ENCODE peak calls at places on chromosomes 7 and 10, in ten cellular contexts. One of them, this sample, is unnamed.
A peak's percentile ranks its signal among the peaks of the same experiment; 100 is the strongest.

GRCh38 chr10:8665322-8665721 is 610.8 kb downstream of the GATA3 start:
- DNase-seq in CD4-positive, alpha-beta T cell: no peak
- DNase-seq in uterus: no peak
- DNase-seq in body of pancreas: no peak
- DNase-seq in thoracic aorta: no peak
- DNase-seq in hepatocyte: peak; percentile 12
- DNase-seq in RWPE1: no peak
- DNase-seq in adrenal gland: no peak
- DNase-seq in iPS DF 6.9: no peak
- DNase-seq in CD8-positive, alpha-beta T cell: no peak
- DNase-seq in this sample: no peak

GRCh38 chr7:112236597-112236996 is 30.1 kb downstream of the ZNF277 start:
- DNase-seq in thoracic aorta: no peak
- DNase-seq in hepatocyte: no peak
- DNase-seq in body of pancreas: no peak
- DNase-seq in CD4-positive, alpha-beta T cell: no peak
- DNase-seq in RWPE1: no peak
- DNase-seq in adrenal gland: no peak
- DNase-seq in CD8-positive, alpha-beta T cell: no peak
- DNase-seq in uterus: no peak
- DNase-seq in iPS DF 6.9: no peak
- DNase-seq in this sample: no peak

GRCh38 chr10:84026821-84027257 is 112.5 kb upstream of the GHITM start:
- DNase-seq in CD8-positive, alpha-beta T cell: no peak
- DNase-seq in body of pancreas: peak; percentile 12
- DNase-seq in CD4-positive, alpha-beta T cell: no peak
- DNase-seq in iPS DF 6.9: peak; percentile 7
- DNase-seq in thoracic aorta: no peak
- DNase-seq in hepatocyte: peak; percentile 34
- DNase-seq in uterus: no peak
- DNase-seq in adrenal gland: no peak
- DNase-seq in RWPE1: peak; percentile 30
- DNase-seq in this sample: no peak

GRCh38 chr7:117323585-117323876 is 673 bp upstream of the WNT2 start:
- DNase-seq in RWPE1: no peak
- DNase-seq in CD8-positive, alpha-beta T cell: no peak
- DNase-seq in body of pancreas: no peak
- DNase-seq in iPS DF 6.9: no peak
- DNase-seq in uterus: no peak
- DNase-seq in adrenal gland: no peak
- DNase-seq in thoracic aorta: no peak
- DNase-seq in hepatocyte: no peak
- DNase-seq in CD4-positive, alpha-beta T cell: no peak
- DNase-seq in this sample: no peak

GRCh38 chr10:92313750-92314149 is 22.8 kb downstream of the MARCHF5 start:
- DNase-seq in body of pancreas: no peak
- DNase-seq in adrenal gland: no peak
- DNase-seq in uterus: no peak
- DNase-seq in CD4-positive, alpha-beta T cell: no peak
- DNase-seq in RWPE1: no peak
- DNase-seq in hepatocyte: no peak
- DNase-seq in iPS DF 6.9: no peak
- DNase-seq in CD8-positive, alpha-beta T cell: no peak
- DNase-seq in thoracic aorta: no peak
- DNase-seq in this sample: no peak

GRCh38 chr7:35909870-35910357 is 109.1 kb downstream of the SEPTIN7 start:
- DNase-seq in uterus: no peak
- DNase-seq in hepatocyte: no peak
- DNase-seq in RWPE1: no peak
- DNase-seq in adrenal gland: no peak
- DNase-seq in CD8-positive, alpha-beta T cell: no peak
- DNase-seq in CD4-positive, alpha-beta T cell: no peak
- DNase-seq in iPS DF 6.9: no peak
- DNase-seq in thoracic aorta: no peak
- DNase-seq in body of pancreas: no peak
- DNase-seq in this sample: no peak

GRCh38 chr10:130371686-130372085 is 235.5 kb downstream of the GLRX3 start:
- DNase-seq in uterus: no peak
- DNase-seq in CD4-positive, alpha-beta T cell: no peak
- DNase-seq in body of pancreas: no peak
- DNase-seq in iPS DF 6.9: no peak
- DNase-seq in thoracic aorta: no peak
- DNase-seq in hepatocyte: no peak
- DNase-seq in adrenal gland: no peak
- DNase-seq in CD8-positive, alpha-beta T cell: no peak
- DNase-seq in RWPE1: no peak
- DNase-seq in this sample: no peak

GRCh38 chr10:69869291-69869841 is 67.7 kb downstream of the COL13A1 start:
- DNase-seq in RWPE1: peak; percentile 67
- DNase-seq in iPS DF 6.9: no peak
- DNase-seq in thoracic aorta: no peak
- DNase-seq in uterus: no peak
- DNase-seq in CD4-positive, alpha-beta T cell: no peak
- DNase-seq in CD8-positive, alpha-beta T cell: no peak
- DNase-seq in hepatocyte: no peak
- DNase-seq in body of pancreas: no peak
- DNase-seq in adrenal gland: no peak
- DNase-seq in this sample: no peak

GRCh38 chr10:79434816-79435215 is 10.6 kb downstream of the ZCCHC24 start:
- DNase-seq in RWPE1: no peak
- DNase-seq in iPS DF 6.9: no peak
- DNase-seq in CD4-positive, alpha-beta T cell: no peak
- DNase-seq in adrenal gland: no peak
- DNase-seq in hepatocyte: no peak
- DNase-seq in uterus: peak; percentile 83
- DNase-seq in thoracic aorta: no peak
- DNase-seq in body of pancreas: no peak
- DNase-seq in CD8-positive, alpha-beta T cell: no peak
- DNase-seq in this sample: no peak

GRCh38 chr7:128121731-128122576 is 90.7 kb upstream of the LRRC4 start:
- DNase-seq in iPS DF 6.9: no peak
- DNase-seq in adrenal gland: no peak
- DNase-seq in body of pancreas: no peak
- DNase-seq in uterus: no peak
- DNase-seq in thoracic aorta: no peak
- DNase-seq in CD4-positive, alpha-beta T cell: no peak
- DNase-seq in CD8-positive, alpha-beta T cell: no peak
- DNase-seq in RWPE1: no peak
- DNase-seq in hepatocyte: no peak
- DNase-seq in this sample: no peak

GRCh38 chr10:5591336-5591824 is 66.6 kb downstream of the CALML3 start:
- DNase-seq in RWPE1: no peak
- DNase-seq in iPS DF 6.9: no peak
- DNase-seq in CD4-positive, alpha-beta T cell: no peak
- DNase-seq in uterus: no peak
- DNase-seq in hepatocyte: no peak
- DNase-seq in thoracic aorta: no peak
- DNase-seq in adrenal gland: no peak
- DNase-seq in body of pancreas: no peak
- DNase-seq in CD8-positive, alpha-beta T cell: no peak
- DNase-seq in this sample: no peak

GRCh38 chr7:149071641-149072437 is 18.7 kb downstream of the ZNF786 start:
- DNase-seq in iPS DF 6.9: peak; percentile 83
- DNase-seq in thoracic aorta: no peak
- DNase-seq in CD4-positive, alpha-beta T cell: peak; percentile 23
- DNase-seq in adrenal gland: no peak
- DNase-seq in CD8-positive, alpha-beta T cell: peak; percentile 47
- DNase-seq in uterus: no peak
- DNase-seq in body of pancreas: no peak
- DNase-seq in hepatocyte: peak; percentile 13
- DNase-seq in RWPE1: no peak
- DNase-seq in this sample: peak; percentile 60

GRCh38 chr10:325282-325681 is 190.0 kb downstream of the ZMYND11 start:
- DNase-seq in CD4-positive, alpha-beta T cell: no peak
- DNase-seq in iPS DF 6.9: no peak
- DNase-seq in CD8-positive, alpha-beta T cell: no peak
- DNase-seq in uterus: no peak
- DNase-seq in RWPE1: no peak
- DNase-seq in body of pancreas: no peak
- DNase-seq in adrenal gland: no peak
- DNase-seq in thoracic aorta: no peak
- DNase-seq in hepatocyte: no peak
- DNase-seq in this sample: no peak

GRCh38 chr10:326350-326749 is 191.1 kb downstream of the ZMYND11 start:
- DNase-seq in iPS DF 6.9: no peak
- DNase-seq in thoracic aorta: no peak
- DNase-seq in adrenal gland: no peak
- DNase-seq in body of pancreas: no peak
- DNase-seq in uterus: no peak
- DNase-seq in CD8-positive, alpha-beta T cell: no peak
- DNase-seq in hepatocyte: peak; percentile 60
- DNase-seq in CD4-positive, alpha-beta T cell: no peak
- DNase-seq in RWPE1: no peak
- DNase-seq in this sample: no peak

GRCh38 chr10:320787-321186 is 185.5 kb downstream of the ZMYND11 start:
- DNase-seq in RWPE1: no peak
- DNase-seq in CD8-positive, alpha-beta T cell: no peak
- DNase-seq in body of pancreas: no peak
- DNase-seq in iPS DF 6.9: no peak
- DNase-seq in uterus: no peak
- DNase-seq in CD4-positive, alpha-beta T cell: no peak
- DNase-seq in adrenal gland: no peak
- DNase-seq in thoracic aorta: no peak
- DNase-seq in hepatocyte: no peak
- DNase-seq in this sample: no peak

GRCh38 chr10:324593-324992 is 189.3 kb downstream of the ZMYND11 start:
- DNase-seq in thoracic aorta: no peak
- DNase-seq in RWPE1: no peak
- DNase-seq in body of pancreas: no peak
- DNase-seq in CD8-positive, alpha-beta T cell: no peak
- DNase-seq in adrenal gland: no peak
- DNase-seq in uterus: no peak
- DNase-seq in hepatocyte: no peak
- DNase-seq in CD4-positive, alpha-beta T cell: no peak
- DNase-seq in iPS DF 6.9: no peak
- DNase-seq in this sample: no peak

DNA sequence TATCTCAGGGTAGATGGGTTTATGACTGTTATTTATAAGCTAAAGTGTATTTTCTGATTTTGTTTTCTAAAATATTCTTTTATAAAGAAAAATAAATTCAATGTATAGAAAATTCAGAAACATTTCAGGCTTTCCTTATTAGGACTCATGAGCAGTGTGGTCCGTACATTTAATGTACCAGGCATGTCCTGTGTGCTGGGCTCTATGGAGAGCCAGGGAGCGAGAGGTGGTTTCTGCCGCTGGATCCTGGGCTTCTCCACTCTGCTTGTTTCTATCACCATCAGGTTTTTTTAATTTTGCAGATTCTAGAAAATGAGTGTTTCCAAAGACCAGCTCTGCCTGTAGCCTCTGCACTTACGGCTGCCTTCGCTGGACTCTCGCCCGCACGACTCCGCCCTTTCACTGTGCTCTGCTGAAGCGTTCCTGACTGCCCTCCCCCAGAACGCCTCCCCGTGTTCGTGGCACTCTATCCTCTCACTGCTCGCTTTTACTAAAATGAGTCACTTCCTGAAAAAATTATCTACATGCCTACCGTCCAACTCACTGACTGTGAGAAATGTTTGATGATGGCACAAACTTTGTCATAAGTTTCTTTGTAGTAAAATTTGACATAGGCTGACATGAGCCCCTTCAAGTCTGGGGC is 188.5 kb downstream of the ZMYND11 start:
- DNase-seq in hepatocyte: peak; percentile 77
- DNase-seq in RWPE1: peak; percentile 90
- DNase-seq in adrenal gland: no peak
- DNase-seq in iPS DF 6.9: no peak
- DNase-seq in uterus: peak; percentile 88
- DNase-seq in CD4-positive, alpha-beta T cell: no peak
- DNase-seq in body of pancreas: no peak
- DNase-seq in CD8-positive, alpha-beta T cell: peak; percentile 57
- DNase-seq in thoracic aorta: peak; percentile 69
- DNase-seq in this sample: peak; percentile 38
- H3K27ac ChIP-seq in hepatocyte: peak overlapping the region; percentile 30
- H3K27ac ChIP-seq in RWPE1: peak overlapping the region; percentile 89
- H3K27ac ChIP-seq in adrenal gland: no peak overlapping the region
- H3K27ac ChIP-seq in iPS DF 6.9: no peak overlapping the region
- H3K27ac ChIP-seq in uterus: peak overlapping the region; percentile 61
- H3K27ac ChIP-seq in CD4-positive, alpha-beta T cell: no peak overlapping the region
- H3K27ac ChIP-seq in body of pancreas: no peak overlapping the region
- H3K27ac ChIP-seq in CD8-positive, alpha-beta T cell: no peak overlapping the region
- H3K27ac ChIP-seq in thoracic aorta: peak overlapping the region; percentile 7
- H3K27ac ChIP-seq in this sample: no peak overlapping the region

GRCh38 chr7:64775289-64775688 is 18.9 kb upstream of the ZNF138 start:
- DNase-seq in CD4-positive, alpha-beta T cell: no peak
- DNase-seq in CD8-positive, alpha-beta T cell: no peak
- DNase-seq in hepatocyte: no peak
- DNase-seq in thoracic aorta: no peak
- DNase-seq in body of pancreas: no peak
- DNase-seq in uterus: no peak
- DNase-seq in iPS DF 6.9: no peak
- DNase-seq in RWPE1: no peak
- DNase-seq in adrenal gland: no peak
- DNase-seq in this sample: no peak
- H3K27ac ChIP-seq in CD4-positive, alpha-beta T cell: no peak overlapping the region
- H3K27ac ChIP-seq in CD8-positive, alpha-beta T cell: no peak overlapping the region
- H3K27ac ChIP-seq in hepatocyte: no peak overlapping the region
- H3K27ac ChIP-seq in thoracic aorta: no peak overlapping the region
- H3K27ac ChIP-seq in body of pancreas: no peak overlapping the region
- H3K27ac ChIP-seq in uterus: no peak overlapping the region
- H3K27ac ChIP-seq in iPS DF 6.9: no peak overlapping the region
- H3K27ac ChIP-seq in RWPE1: no peak overlapping the region
- H3K27ac ChIP-seq in adrenal gland: no peak overlapping the region
- H3K27ac ChIP-seq in this sample: no peak overlapping the region

DNA sequence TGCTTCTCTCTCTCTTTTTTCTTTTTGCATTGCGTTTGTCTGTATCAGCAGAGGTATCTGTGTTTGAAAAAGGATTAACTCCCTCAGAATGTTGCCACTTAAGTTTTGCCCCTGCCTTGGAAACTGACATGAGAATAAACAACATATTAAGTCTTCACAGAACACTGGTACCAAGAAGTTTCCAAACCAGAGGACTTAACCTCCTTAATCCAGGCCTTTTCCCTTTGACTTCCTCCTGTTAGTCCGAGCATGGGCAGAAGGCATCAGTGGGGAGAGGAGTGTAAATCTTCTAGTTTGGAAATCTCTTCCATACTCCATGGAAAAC is 681.4 kb downstream of the LRMDA start:
- DNase-seq in CD4-positive, alpha-beta T cell: no peak
- DNase-seq in hepatocyte: peak; percentile 41
- DNase-seq in body of pancreas: no peak
- DNase-seq in uterus: no peak
- DNase-seq in RWPE1: no peak
- DNase-seq in CD8-positive, alpha-beta T cell: no peak
- DNase-seq in adrenal gland: no peak
- DNase-seq in thoracic aorta: no peak
- DNase-seq in iPS DF 6.9: no peak
- DNase-seq in this sample: no peak
- H3K27ac ChIP-seq in CD4-positive, alpha-beta T cell: no peak overlapping the region
- H3K27ac ChIP-seq in hepatocyte: peak overlapping the region; percentile 66
- H3K27ac ChIP-seq in body of pancreas: no peak overlapping the region
- H3K27ac ChIP-seq in uterus: no peak overlapping the region
- H3K27ac ChIP-seq in RWPE1: no peak overlapping the region
- H3K27ac ChIP-seq in CD8-positive, alpha-beta T cell: no peak overlapping the region
- H3K27ac ChIP-seq in adrenal gland: no peak overlapping the region
- H3K27ac ChIP-seq in thoracic aorta: no peak overlapping the region
- H3K27ac ChIP-seq in iPS DF 6.9: no peak overlapping the region
- H3K27ac ChIP-seq in this sample: no peak overlapping the region

DNA sequence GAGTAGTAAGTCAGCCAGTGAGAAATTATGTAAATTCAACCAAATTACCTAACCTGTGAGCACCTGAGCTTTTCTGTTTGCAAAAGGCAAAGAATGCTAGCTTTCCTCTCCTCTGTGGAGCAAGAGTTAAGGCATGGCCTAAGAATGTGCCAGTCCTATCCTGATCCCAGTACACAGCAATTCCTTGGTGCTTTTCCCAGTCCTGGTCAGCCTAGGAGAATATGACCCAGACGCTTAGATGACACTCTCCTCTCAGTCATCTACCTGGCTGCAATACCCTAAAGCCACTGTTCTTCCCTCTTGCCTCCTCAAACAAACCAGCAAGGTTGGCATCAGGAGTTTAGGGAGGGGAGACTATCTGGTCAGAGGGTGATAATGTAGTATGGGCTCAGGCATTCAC is 4.1 kb downstream of the PDLIM1 start:
- DNase-seq in thoracic aorta: no peak
- DNase-seq in CD8-positive, alpha-beta T cell: no peak
- DNase-seq in uterus: no peak
- DNase-seq in iPS DF 6.9: no peak
- DNase-seq in RWPE1: no peak
- DNase-seq in CD4-positive, alpha-beta T cell: no peak
- DNase-seq in hepatocyte: no peak
- DNase-seq in adrenal gland: no peak
- DNase-seq in body of pancreas: no peak
- DNase-seq in this sample: no peak
- H3K27ac ChIP-seq in thoracic aorta: peak overlapping the region; percentile 31
- H3K27ac ChIP-seq in CD8-positive, alpha-beta T cell: no peak overlapping the region
- H3K27ac ChIP-seq in uterus: no peak overlapping the region
- H3K27ac ChIP-seq in iPS DF 6.9: no peak overlapping the region
- H3K27ac ChIP-seq in RWPE1: no peak overlapping the region
- H3K27ac ChIP-seq in CD4-positive, alpha-beta T cell: no peak overlapping the region
- H3K27ac ChIP-seq in hepatocyte: peak overlapping the region; percentile 36
- H3K27ac ChIP-seq in adrenal gland: no peak overlapping the region
- H3K27ac ChIP-seq in body of pancreas: no peak overlapping the region
- H3K27ac ChIP-seq in this sample: no peak overlapping the region

This sample was measured in CD4-positive, alpha-beta memory T cell.